ENCODE peak calls at places on chromosomes 4 and X, in five cellular contexts. C is chondrocyte, B is adipocyte, D is RPMI8226, Z is NCI-H345. U is an unnamed sample.
A peak's percentile ranks its signal among the peaks of the same experiment; 100 is the strongest.

GRCh38 chrX:68842781-68843581 is 14.2 kb downstream of the EFNB1 start:
- DNase-seq in C (no peak), B (peak; percentile 6), D (no peak), Z (no peak), U (no peak)

GRCh38 chr4:154612472-154613414 is at the start of gene FGG:
- DNase-seq in C (no peak), B (no peak), D (no peak), Z (no peak), U (no peak)

GRCh38 chr4:151276787-151277557 is at the start of gene PRSS48:
- DNase-seq in Z (peak; percentile 5), C (no peak), B (peak; percentile 67), D (peak; percentile 30), U (peak; percentile 82)

GRCh38 chr4:113761682-113762060 is at the start of gene CAMK2D:
- DNase-seq in C (peak; percentile 96), Z (peak; percentile 87), D (peak; percentile 50), B (peak; percentile 90), U (peak; percentile 94)

GRCh38 chr4:82469776-82470345 is 39.5 kb downstream of the ENOPH1 start:
- DNase-seq in D (no peak), C (no peak), Z (no peak), B (peak; percentile 54), U (no peak)

GRCh38 chr4:107318078-107318477 is 282.0 kb upstream of the DKK2 start:
- DNase-seq in B (peak; percentile 27), D (no peak), Z (no peak), C (no peak), U (no peak)

GRCh38 chrX:119252716-119253115 is 16.6 kb downstream of the PGRMC1 start:
- DNase-seq in C (no peak), B (no peak), D (no peak), Z (no peak), U (no peak)

GRCh38 chr4:2177443-2178093 is 64.4 kb downstream of the HAUS3 start:
- DNase-seq in D (no peak), Z (no peak), B (no peak), C (no peak), U (no peak)

GRCh38 chr4:146379744-146380143 is 142.0 kb downstream of the SLC10A7 start:
- DNase-seq in D (no peak), B (no peak), Z (no peak), C (no peak), U (no peak)

GRCh38 chr4:121113680-121114079 is 41.3 kb upstream of the NDNF start:
- DNase-seq in D (peak; percentile 14), Z (no peak), C (no peak), B (no peak), U (no peak)

GRCh38 chr4:137531951-137532868 is at the start of gene PCDH18:
- DNase-seq in D (peak; percentile 35), Z (peak; percentile 66), B (peak; percentile 99), C (no peak), U (peak; percentile 88)

GRCh38 chr4:24742335-24742734 is 53.0 kb upstream of the SOD3 start:
- DNase-seq in D (no peak), C (no peak), B (no peak), Z (no peak), U (no peak)

GRCh38 chr4:28369504-28369903 is 1508.9 kb downstream of the STIM2 start:
- DNase-seq in D (no peak), C (no peak), Z (no peak), B (peak; percentile 9), U (no peak)

GRCh38 chrX:12979630-12980015 is 4.7 kb downstream of the TMSB4X start:
- DNase-seq in B (peak; percentile 27), C (no peak), D (no peak), Z (no peak), U (no peak)

GRCh38 chr4:113901994-113902787 is 77.3 kb downstream of the ARSJ start:
- DNase-seq in D (peak; percentile 16), B (no peak), C (no peak), Z (peak; percentile 15), U (peak; percentile 70)